ENCODE peak calls at places on chromosomes 2 and 18, in ten cellular contexts. One of them, this sample, is unnamed.

GRCh38 chr18:2571200-2572143 is at the start of the genes METTL4 and NDC80:
- DNase-seq in astrocyte of the cerebellum: peak; percentile 66
- DNase-seq in right atrium auricular region: peak; percentile 85
- DNase-seq in HFF-Myc: peak; percentile 51
- DNase-seq in HAP-1: peak; percentile 89
- DNase-seq in NT2/D1: peak; percentile 70
- DNase-seq in lung: peak; percentile 86
- DNase-seq in dorsolateral prefrontal cortex: peak; percentile 74
- DNase-seq in CD4-positive, alpha-beta memory T cell: peak; percentile 84
- DNase-seq in lower lobe of right lung: peak; percentile 88
- DNase-seq in this sample: peak; percentile 86

GRCh38 chr2:233204286-233204936 is 47.1 kb upstream of the ATG16L1 start:
- DNase-seq in astrocyte of the cerebellum: no peak
- DNase-seq in right atrium auricular region: no peak
- DNase-seq in HFF-Myc: no peak
- DNase-seq in HAP-1: no peak
- DNase-seq in NT2/D1: no peak
- DNase-seq in lung: no peak
- DNase-seq in dorsolateral prefrontal cortex: no peak
- DNase-seq in CD4-positive, alpha-beta memory T cell: no peak
- DNase-seq in lower lobe of right lung: no peak
- DNase-seq in this sample: no peak

GRCh38 chr2:66110646-66111045 is 324.3 kb upstream of the MEIS1 start:
- DNase-seq in astrocyte of the cerebellum: no peak
- DNase-seq in right atrium auricular region: no peak
- DNase-seq in HFF-Myc: no peak
- DNase-seq in HAP-1: no peak
- DNase-seq in NT2/D1: no peak
- DNase-seq in lung: no peak
- DNase-seq in dorsolateral prefrontal cortex: no peak
- DNase-seq in CD4-positive, alpha-beta memory T cell: no peak
- DNase-seq in lower lobe of right lung: no peak
- DNase-seq in this sample: no peak

GRCh38 chr2:96625571-96626552 is 12.2 kb downstream of the KANSL3 start:
- DNase-seq in astrocyte of the cerebellum: no peak
- DNase-seq in right atrium auricular region: no peak
- DNase-seq in HFF-Myc: no peak
- DNase-seq in HAP-1: peak; percentile 50
- DNase-seq in NT2/D1: no peak
- DNase-seq in lung: no peak
- DNase-seq in dorsolateral prefrontal cortex: no peak
- DNase-seq in CD4-positive, alpha-beta memory T cell: no peak
- DNase-seq in lower lobe of right lung: no peak
- DNase-seq in this sample: no peak

GRCh38 chr2:177906041-177906718 is 166.4 kb downstream of the PDE11A start:
- DNase-seq in astrocyte of the cerebellum: peak; percentile 20
- DNase-seq in right atrium auricular region: no peak
- DNase-seq in HFF-Myc: peak; percentile 42
- DNase-seq in HAP-1: peak; percentile 90
- DNase-seq in NT2/D1: peak; percentile 72
- DNase-seq in lung: peak; percentile 53
- DNase-seq in dorsolateral prefrontal cortex: peak; percentile 54
- DNase-seq in CD4-positive, alpha-beta memory T cell: peak; percentile 43
- DNase-seq in lower lobe of right lung: peak; percentile 53
- DNase-seq in this sample: peak; percentile 86

GRCh38 chr2:33441235-33441810 is 35.1 kb upstream of the RASGRP3 start:
- DNase-seq in astrocyte of the cerebellum: peak; percentile 47
- DNase-seq in right atrium auricular region: no peak
- DNase-seq in HFF-Myc: peak; percentile 52
- DNase-seq in HAP-1: peak; percentile 43
- DNase-seq in NT2/D1: peak; percentile 52
- DNase-seq in lung: no peak
- DNase-seq in dorsolateral prefrontal cortex: peak; percentile 71
- DNase-seq in CD4-positive, alpha-beta memory T cell: no peak
- DNase-seq in lower lobe of right lung: no peak
- DNase-seq in this sample: peak; percentile 28

GRCh38 chr2:36549063-36549662 is 48.8 kb downstream of the FEZ2 start:
- DNase-seq in astrocyte of the cerebellum: no peak
- DNase-seq in right atrium auricular region: no peak
- DNase-seq in HFF-Myc: no peak
- DNase-seq in HAP-1: no peak
- DNase-seq in NT2/D1: no peak
- DNase-seq in lung: no peak
- DNase-seq in dorsolateral prefrontal cortex: no peak
- DNase-seq in CD4-positive, alpha-beta memory T cell: no peak
- DNase-seq in lower lobe of right lung: no peak
- DNase-seq in this sample: peak; percentile 26

GRCh38 chr2:96798733-96799622 is 17.1 kb upstream of the CNNM3 start:
- DNase-seq in astrocyte of the cerebellum: no peak
- DNase-seq in right atrium auricular region: no peak
- DNase-seq in HFF-Myc: no peak
- DNase-seq in HAP-1: no peak
- DNase-seq in NT2/D1: no peak
- DNase-seq in lung: no peak
- DNase-seq in dorsolateral prefrontal cortex: no peak
- DNase-seq in CD4-positive, alpha-beta memory T cell: no peak
- DNase-seq in lower lobe of right lung: peak; percentile 36
- DNase-seq in this sample: no peak

GRCh38 chr2:187316040-187316439 is 132.0 kb downstream of the CALCRL start:
- DNase-seq in astrocyte of the cerebellum: no peak
- DNase-seq in right atrium auricular region: no peak
- DNase-seq in HFF-Myc: no peak
- DNase-seq in HAP-1: no peak
- DNase-seq in NT2/D1: no peak
- DNase-seq in lung: no peak
- DNase-seq in dorsolateral prefrontal cortex: no peak
- DNase-seq in CD4-positive, alpha-beta memory T cell: no peak
- DNase-seq in lower lobe of right lung: no peak
- DNase-seq in this sample: no peak

GRCh38 chr2:205563646-205564045 is 118.7 kb upstream of the NRP2 start:
- DNase-seq in astrocyte of the cerebellum: no peak
- DNase-seq in right atrium auricular region: no peak
- DNase-seq in HFF-Myc: no peak
- DNase-seq in HAP-1: peak; percentile 75
- DNase-seq in NT2/D1: peak; percentile 52
- DNase-seq in lung: no peak
- DNase-seq in dorsolateral prefrontal cortex: no peak
- DNase-seq in CD4-positive, alpha-beta memory T cell: no peak
- DNase-seq in lower lobe of right lung: peak; percentile 65
- DNase-seq in this sample: peak; percentile 16

GRCh38 chr18:13014232-13014631 is 23.1 kb downstream of the CEP192 start:
- DNase-seq in astrocyte of the cerebellum: no peak
- DNase-seq in right atrium auricular region: no peak
- DNase-seq in HFF-Myc: no peak
- DNase-seq in HAP-1: no peak
- DNase-seq in NT2/D1: no peak
- DNase-seq in lung: no peak
- DNase-seq in dorsolateral prefrontal cortex: no peak
- DNase-seq in CD4-positive, alpha-beta memory T cell: no peak
- DNase-seq in lower lobe of right lung: no peak
- DNase-seq in this sample: no peak

GRCh38 chr18:21303445-21303844 is 61.4 kb downstream of the GREB1L start:
- DNase-seq in astrocyte of the cerebellum: no peak
- DNase-seq in right atrium auricular region: no peak
- DNase-seq in HFF-Myc: no peak
- DNase-seq in HAP-1: no peak
- DNase-seq in NT2/D1: no peak
- DNase-seq in lung: no peak
- DNase-seq in dorsolateral prefrontal cortex: no peak
- DNase-seq in CD4-positive, alpha-beta memory T cell: no peak
- DNase-seq in lower lobe of right lung: no peak
- DNase-seq in this sample: no peak

GRCh38 chr18:46220116-46220515 is 115.9 kb downstream of the HAUS1 start:
- DNase-seq in astrocyte of the cerebellum: no peak
- DNase-seq in right atrium auricular region: no peak
- DNase-seq in HFF-Myc: peak; percentile 11
- DNase-seq in HAP-1: no peak
- DNase-seq in NT2/D1: no peak
- DNase-seq in lung: no peak
- DNase-seq in dorsolateral prefrontal cortex: no peak
- DNase-seq in CD4-positive, alpha-beta memory T cell: no peak
- DNase-seq in lower lobe of right lung: no peak
- DNase-seq in this sample: no peak

GRCh38 chr2:190343170-190343499 is 254 bp upstream of the INPP1 start:
- DNase-seq in astrocyte of the cerebellum: no peak
- DNase-seq in right atrium auricular region: no peak
- DNase-seq in HFF-Myc: no peak
- DNase-seq in HAP-1: no peak
- DNase-seq in NT2/D1: no peak
- DNase-seq in lung: no peak
- DNase-seq in dorsolateral prefrontal cortex: no peak
- DNase-seq in CD4-positive, alpha-beta memory T cell: no peak
- DNase-seq in lower lobe of right lung: no peak
- DNase-seq in this sample: no peak

GRCh38 chr2:232102380-232102779 is 140.9 kb downstream of the DIS3L2 start:
- DNase-seq in astrocyte of the cerebellum: no peak
- DNase-seq in right atrium auricular region: no peak
- DNase-seq in HFF-Myc: no peak
- DNase-seq in HAP-1: no peak
- DNase-seq in NT2/D1: no peak
- DNase-seq in lung: no peak
- DNase-seq in dorsolateral prefrontal cortex: no peak
- DNase-seq in CD4-positive, alpha-beta memory T cell: no peak
- DNase-seq in lower lobe of right lung: no peak
- DNase-seq in this sample: no peak

GRCh38 chr2:58039170-58039611 is 7.4 kb upstream of the VRK2 start:
- DNase-seq in astrocyte of the cerebellum: peak; percentile 43
- DNase-seq in right atrium auricular region: no peak
- DNase-seq in HFF-Myc: no peak
- DNase-seq in HAP-1: no peak
- DNase-seq in NT2/D1: no peak
- DNase-seq in lung: no peak
- DNase-seq in dorsolateral prefrontal cortex: no peak
- DNase-seq in CD4-positive, alpha-beta memory T cell: no peak
- DNase-seq in lower lobe of right lung: no peak
- DNase-seq in this sample: no peak

GRCh38 chr2:48144777-48145176 is 238.5 kb upstream of the FBXO11 start:
- DNase-seq in astrocyte of the cerebellum: no peak
- DNase-seq in right atrium auricular region: no peak
- DNase-seq in HFF-Myc: no peak
- DNase-seq in HAP-1: no peak
- DNase-seq in NT2/D1: no peak
- DNase-seq in lung: no peak
- DNase-seq in dorsolateral prefrontal cortex: no peak
- DNase-seq in CD4-positive, alpha-beta memory T cell: no peak
- DNase-seq in lower lobe of right lung: no peak
- DNase-seq in this sample: no peak

GRCh38 chr2:148899638-148900318 is 24.8 kb downstream of the KIF5C start:
- DNase-seq in astrocyte of the cerebellum: no peak
- DNase-seq in right atrium auricular region: no peak
- DNase-seq in HFF-Myc: no peak
- DNase-seq in HAP-1: no peak
- DNase-seq in NT2/D1: no peak
- DNase-seq in lung: no peak
- DNase-seq in dorsolateral prefrontal cortex: no peak
- DNase-seq in CD4-positive, alpha-beta memory T cell: no peak
- DNase-seq in lower lobe of right lung: no peak
- DNase-seq in this sample: no peak

GRCh38 chr18:74497778-74498177 is 1.6 kb downstream of the CNDP2 start:
- DNase-seq in astrocyte of the cerebellum: no peak
- DNase-seq in right atrium auricular region: no peak
- DNase-seq in HFF-Myc: peak; percentile 30
- DNase-seq in HAP-1: no peak
- DNase-seq in NT2/D1: no peak
- DNase-seq in lung: no peak
- DNase-seq in dorsolateral prefrontal cortex: no peak
- DNase-seq in CD4-positive, alpha-beta memory T cell: no peak
- DNase-seq in lower lobe of right lung: no peak
- DNase-seq in this sample: no peak
- H3K4me3 ChIP-seq in astrocyte of the cerebellum: no peak overlapping the region
- H3K4me3 ChIP-seq in right atrium auricular region: no peak overlapping the region
- H3K4me3 ChIP-seq in HFF-Myc: peak overlapping the region; percentile 86
- H3K4me3 ChIP-seq in HAP-1: no peak overlapping the region
- H3K4me3 ChIP-seq in NT2/D1: no peak overlapping the region
- H3K4me3 ChIP-seq in lung: no peak overlapping the region
- H3K4me3 ChIP-seq in dorsolateral prefrontal cortex: peak overlapping the region; percentile 97
- H3K4me3 ChIP-seq in CD4-positive, alpha-beta memory T cell: no peak overlapping the region
- H3K4me3 ChIP-seq in lower lobe of right lung: no peak overlapping the region
- H3K4me3 ChIP-seq in this sample: no peak overlapping the region

GRCh38 chr2:223269386-223269785 is 217.4 kb downstream of the KCNE4 start:
- DNase-seq in astrocyte of the cerebellum: no peak
- DNase-seq in right atrium auricular region: no peak
- DNase-seq in HFF-Myc: no peak
- DNase-seq in HAP-1: no peak
- DNase-seq in NT2/D1: no peak
- DNase-seq in lung: no peak
- DNase-seq in dorsolateral prefrontal cortex: no peak
- DNase-seq in CD4-positive, alpha-beta memory T cell: no peak
- DNase-seq in lower lobe of right lung: no peak
- DNase-seq in this sample: no peak
- H3K4me3 ChIP-seq in astrocyte of the cerebellum: no peak overlapping the region
- H3K4me3 ChIP-seq in right atrium auricular region: no peak overlapping the region
- H3K4me3 ChIP-seq in HFF-Myc: no peak overlapping the region
- H3K4me3 ChIP-seq in HAP-1: no peak overlapping the region
- H3K4me3 ChIP-seq in NT2/D1: no peak overlapping the region
- H3K4me3 ChIP-seq in lung: no peak overlapping the region
- H3K4me3 ChIP-seq in dorsolateral prefrontal cortex: no peak overlapping the region
- H3K4me3 ChIP-seq in CD4-positive, alpha-beta memory T cell: no peak overlapping the region
- H3K4me3 ChIP-seq in lower lobe of right lung: no peak overlapping the region
- H3K4me3 ChIP-seq in this sample: no peak overlapping the region

GRCh38 chr2:156434461-156435291 is 1.5 kb upstream of the GPD2 start:
- DNase-seq in astrocyte of the cerebellum: no peak
- DNase-seq in right atrium auricular region: no peak
- DNase-seq in HFF-Myc: no peak
- DNase-seq in HAP-1: no peak
- DNase-seq in NT2/D1: no peak
- DNase-seq in lung: no peak
- DNase-seq in dorsolateral prefrontal cortex: no peak
- DNase-seq in CD4-positive, alpha-beta memory T cell: peak; percentile 46
- DNase-seq in lower lobe of right lung: no peak
- DNase-seq in this sample: no peak
- H3K4me3 ChIP-seq in astrocyte of the cerebellum: no peak overlapping the region
- H3K4me3 ChIP-seq in right atrium auricular region: peak overlapping the region; percentile 53
- H3K4me3 ChIP-seq in HFF-Myc: no peak overlapping the region
- H3K4me3 ChIP-seq in HAP-1: no peak overlapping the region
- H3K4me3 ChIP-seq in NT2/D1: peak overlapping the region; percentile 76
- H3K4me3 ChIP-seq in lung: peak overlapping the region; percentile 53
- H3K4me3 ChIP-seq in dorsolateral prefrontal cortex: peak overlapping the region; percentile 87
- H3K4me3 ChIP-seq in CD4-positive, alpha-beta memory T cell: no peak overlapping the region
- H3K4me3 ChIP-seq in lower lobe of right lung: peak overlapping the region; percentile 75
- H3K4me3 ChIP-seq in this sample: no peak overlapping the region

DNA sequence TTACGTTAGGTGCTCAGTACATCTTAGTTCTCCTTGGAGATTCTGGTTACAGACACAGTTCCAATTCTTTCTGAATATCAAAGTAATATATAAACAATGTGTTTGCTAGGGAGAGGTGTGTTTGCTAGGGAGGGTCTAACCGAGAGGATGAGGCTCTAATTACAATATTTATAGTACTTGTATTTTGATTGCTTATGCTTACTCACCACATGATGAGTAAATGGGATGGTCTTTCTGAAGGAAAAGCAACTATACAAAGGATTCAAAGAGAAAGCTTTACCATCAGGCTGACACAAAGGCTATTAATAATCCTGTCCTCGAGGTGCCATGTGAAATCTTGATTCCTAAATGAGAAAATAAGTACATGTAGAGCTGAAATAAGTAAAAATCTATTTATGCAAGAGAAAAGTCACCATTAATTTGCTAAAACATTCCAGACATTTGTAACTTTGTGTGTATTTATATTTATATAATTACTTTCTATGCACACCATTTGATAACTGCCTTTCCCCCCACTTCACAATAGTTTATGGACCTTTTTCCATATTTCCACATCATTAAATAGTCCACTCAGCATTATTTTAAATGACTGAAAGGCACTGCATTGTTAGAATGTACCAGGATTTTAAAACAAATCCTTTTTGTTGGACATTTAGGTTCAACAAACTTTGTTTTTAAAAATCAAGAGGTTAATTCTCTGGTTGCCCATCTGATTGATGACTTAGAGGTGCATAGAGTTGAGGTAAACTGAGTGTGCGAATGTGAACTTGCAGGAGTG is 94.5 kb upstream of the FN1 start:
- DNase-seq in astrocyte of the cerebellum: no peak
- DNase-seq in right atrium auricular region: no peak
- DNase-seq in HFF-Myc: no peak
- DNase-seq in HAP-1: no peak
- DNase-seq in NT2/D1: no peak
- DNase-seq in lung: no peak
- DNase-seq in dorsolateral prefrontal cortex: no peak
- DNase-seq in CD4-positive, alpha-beta memory T cell: no peak
- DNase-seq in lower lobe of right lung: no peak
- DNase-seq in this sample: no peak
- H3K4me3 ChIP-seq in astrocyte of the cerebellum: no peak overlapping the region
- H3K4me3 ChIP-seq in right atrium auricular region: no peak overlapping the region
- H3K4me3 ChIP-seq in HFF-Myc: no peak overlapping the region
- H3K4me3 ChIP-seq in HAP-1: no peak overlapping the region
- H3K4me3 ChIP-seq in NT2/D1: no peak overlapping the region
- H3K4me3 ChIP-seq in lung: no peak overlapping the region
- H3K4me3 ChIP-seq in dorsolateral prefrontal cortex: no peak overlapping the region
- H3K4me3 ChIP-seq in CD4-positive, alpha-beta memory T cell: no peak overlapping the region
- H3K4me3 ChIP-seq in lower lobe of right lung: no peak overlapping the region
- H3K4me3 ChIP-seq in this sample: no peak overlapping the region

This sample was measured in Jurkat, Clone E6-1.